ENCODE peak calls at places on chromosomes 1 and 21, in five cellular contexts. O is H1, R is GM12878, J is K562, L is HepG2. N is an unnamed sample.

GRCh38 chr1:78553859-78554258 is 63.1 kb downstream of the PTGFR start:
- DNase-seq in J (no peak), R (no peak), O (no peak), L (peak), N (peak)

GRCh38 chr1:67708606-67709005 is 23.6 kb downstream of the GADD45A start:
- DNase-seq in L (no peak), R (no peak), O (no peak), J (no peak), N (no peak)

GRCh38 chr1:22252248-22252647 is 109.4 kb upstream of the WNT4 start:
- DNase-seq in O (no peak), J (no peak), R (no peak), L (no peak), N (no peak)

GRCh38 chr1:26666855-26667254 is 29.0 kb upstream of the ARID1A start:
- DNase-seq in J (no peak), L (no peak), R (no peak), O (no peak), N (no peak)

GRCh38 chr1:215119071-215119470 is 36.5 kb downstream of the KCNK2 start:
- DNase-seq in O (no peak), R (no peak), J (no peak), L (no peak), N (no peak)

GRCh38 chr1:93716974-93717373 is 35.3 kb upstream of the BCAR3 start:
- DNase-seq in L (no peak), O (no peak), R (no peak), J (no peak), N (no peak)

GRCh38 chr21:24200052-24200451 is 1407.2 kb downstream of the MRPL39 start:
- DNase-seq in J (no peak), L (no peak), R (peak), O (no peak), N (no peak)

GRCh38 chr1:97668945-97669344 is 251.9 kb downstream of the DPYD start:
- DNase-seq in O (no peak), J (no peak), L (no peak), R (no peak), N (peak)

GRCh38 chr1:240737761-240738265 is 125.9 kb upstream of the GREM2 start:
- DNase-seq in O (no peak), J (no peak), L (no peak), R (no peak), N (no peak)

GRCh38 chr1:10652626-10653025 is 143.8 kb downstream of the CASZ1 start:
- DNase-seq in R (no peak), O (no peak), J (no peak), L (no peak), N (no peak)

GRCh38 chr1:99727575-99728190 is 38.8 kb downstream of the FRRS1 start:
- DNase-seq in O (no peak), L (no peak), R (no peak), J (no peak), N (no peak)

GRCh38 chr1:170530972-170531757 is 801 bp upstream of the GORAB start:
- DNase-seq in J (no peak), O (no peak), R (no peak), L (no peak), N (no peak)

GRCh38 chr1:67609572-67609939 is 75.4 kb upstream of the GADD45A start:
- DNase-seq in R (peak), L (no peak), J (no peak), O (no peak), N (no peak)

GRCh38 chr1:172144445-172145060 is 275.9 kb upstream of the C1orf105 start:
- DNase-seq in J (no peak), L (no peak), R (no peak), O (no peak), N (no peak)

GRCh38 chr1:27525296-27526271 is 35.6 kb upstream of the WASF2 start:
- DNase-seq in J (peak), R (peak), O (peak), L (no peak), N (no peak)

GRCh38 chr21:44872568-44873355 is 728 bp downstream of the PTTG1IP start:
- DNase-seq in R (no peak), O (peak), L (no peak), J (no peak), N (no peak)

DNA sequence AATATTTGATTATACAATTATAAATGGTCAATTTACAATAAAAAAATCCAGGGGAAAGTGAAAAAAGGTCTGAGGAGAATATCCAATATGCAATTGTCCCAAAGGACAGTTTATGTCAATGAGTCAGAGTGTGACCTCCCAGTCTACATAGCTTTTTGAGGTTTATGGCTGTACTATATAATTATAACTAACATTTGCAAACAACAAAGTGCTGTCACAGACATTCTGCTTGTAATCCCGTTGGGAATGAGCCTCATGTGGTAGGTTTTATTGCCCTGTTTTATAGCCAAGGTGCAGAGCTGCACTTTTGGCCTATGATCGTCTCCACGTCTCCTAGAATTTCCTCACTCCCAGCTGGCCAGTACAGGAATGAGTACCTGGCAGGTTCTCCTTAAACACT is 103.8 kb downstream of the ADSS2 start:
- DNase-seq in R (no peak), O (no peak), J (no peak), L (no peak), N (no peak)
- TF ChIP-seq SRF in R (no peak), O (no peak), J (no peak), L (no peak), N (no peak)

DNA sequence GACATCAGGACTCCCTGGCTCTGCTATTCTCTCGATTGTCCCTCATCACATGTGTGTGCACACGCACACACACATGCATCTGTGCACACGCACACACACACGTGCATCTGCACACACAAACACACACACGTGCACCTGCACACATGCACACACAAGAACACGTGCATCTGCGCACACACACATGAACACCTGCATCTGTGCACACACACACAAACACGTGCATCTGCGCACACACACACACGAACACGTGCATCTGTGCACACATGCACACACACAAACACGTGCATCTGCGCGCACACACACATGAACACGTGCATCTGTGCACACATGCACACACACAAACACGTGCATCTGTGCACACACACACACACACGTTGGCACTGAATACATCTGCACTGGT is 14.7 kb downstream of the S100A7A start:
- DNase-seq in O (peak), R (no peak), J (no peak), L (no peak), N (no peak)
- TF ChIP-seq ATF3 in O (no peak), R (no peak), J (no peak), L (no peak), N (no peak)

GRCh38 chr1:9080704-9081291 is 11.4 kb upstream of the SLC2A5 start:
- DNase-seq in R (no peak), J (no peak), O (no peak), L (no peak), N (peak)
- TF ChIP-seq SRF in R (no peak), J (no peak), O (no peak), L (no peak), N (no peak)

DNA sequence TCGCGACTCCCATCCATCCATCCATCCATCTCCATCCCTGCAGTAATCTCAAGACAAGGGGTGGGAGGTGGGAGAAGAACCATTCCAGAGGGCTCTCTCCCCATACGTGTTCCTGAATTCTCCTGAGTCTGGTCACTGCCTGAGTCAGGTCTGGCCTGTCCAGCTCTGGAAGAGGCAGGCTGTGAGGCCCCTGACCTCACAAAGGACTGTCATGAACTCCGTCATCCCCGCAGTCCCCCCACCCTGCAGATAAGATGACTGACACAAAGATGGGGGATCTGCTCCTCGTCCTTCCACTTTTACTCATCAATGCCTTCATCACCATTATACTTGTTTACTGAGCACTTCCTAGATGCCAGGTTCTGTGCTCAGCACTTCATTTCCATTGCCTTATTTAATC is 1.6 kb upstream of the MAP7D1 start:
- DNase-seq in R (no peak), J (no peak), O (no peak), L (no peak), N (no peak)
- TF ChIP-seq ATF3 in R (no peak), J (no peak), O (no peak), L (no peak), N (no peak)

DNA sequence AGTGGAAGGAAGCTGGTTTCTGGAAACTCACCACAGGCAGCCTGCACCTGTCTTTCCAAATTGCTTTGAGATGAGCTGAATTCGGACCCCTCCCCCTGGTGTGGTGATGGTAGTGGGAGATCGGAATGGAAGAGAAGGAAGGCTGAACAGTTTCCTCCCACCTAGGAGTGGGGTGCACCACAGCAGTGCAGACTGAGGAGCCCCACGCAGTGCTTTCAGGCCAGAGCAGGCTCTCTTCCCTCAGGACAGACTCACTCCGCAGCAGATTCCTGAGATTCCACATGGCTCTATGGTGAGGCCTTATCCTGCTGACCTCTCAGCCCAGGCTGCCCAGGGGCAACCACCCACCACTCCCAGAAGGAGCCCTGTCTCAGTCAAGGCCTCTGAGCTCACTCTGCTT is 80.9 kb downstream of the ATP1A1 start:
- DNase-seq in R (no peak), L (no peak), O (no peak), J (no peak), N (no peak)
- TF ChIP-seq SRF in R (no peak), L (no peak), O (no peak), J (no peak), N (no peak)

DNA sequence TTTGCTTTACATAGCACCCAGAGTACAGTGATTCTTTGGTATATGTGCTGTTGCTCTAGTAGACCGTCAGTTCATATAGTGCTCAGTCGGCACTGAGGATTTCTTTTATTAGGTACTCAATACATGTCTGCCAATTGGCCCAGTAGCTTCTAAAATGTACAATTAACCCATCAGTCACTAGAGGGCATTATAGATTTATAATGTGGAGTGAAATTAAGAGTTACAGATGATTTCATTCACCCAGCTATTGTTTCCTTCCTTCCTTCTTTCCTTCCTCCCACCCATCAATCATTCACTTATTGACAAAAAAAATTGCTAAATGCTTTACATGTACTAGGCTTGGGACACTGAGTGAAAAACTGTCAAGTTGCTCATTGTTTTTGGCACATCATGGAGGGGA is 263.6 kb upstream of the USP24 start:
- DNase-seq in L (peak), O (no peak), J (no peak), R (no peak), N (peak)
- TF ChIP-seq ATF3 in L (no peak), O (no peak), J (no peak), R (no peak), N (no peak)